ENCODE peak calls at places on chromosomes 4 and X, in seven cellular contexts. A is heart right ventricle; F is mesendoderm; B is iPS DF 6.9; R is left ventricle myocardium inferior; O is CD8-positive, alpha-beta memory T cell; P is GM06990. H is an unnamed sample.
A peak's percentile ranks its signal among the peaks of the same experiment; 100 is the strongest.

GRCh38 chr4:99815597-99816011 is 1.0 kb upstream of the DAPP1 start:
- DNase-seq in O (no peak), A (no peak), B (no peak), P (no peak), R (no peak), F (no peak), H (no peak)

GRCh38 chrX:121579016-121579760 is 531.8 kb downstream of the GLUD2 start:
- DNase-seq in B (no peak), P (no peak), F (peak; percentile 7), A (peak; percentile 13), O (no peak), R (no peak), H (no peak)

GRCh38 chr4:105619193-105619931 is 66.9 kb downstream of the ARHGEF38 start:
- DNase-seq in R (peak; percentile 68), A (peak; percentile 56), F (no peak), B (no peak), P (no peak), O (no peak), H (no peak)

GRCh38 chr4:76897522-76898384 is at the start of gene SOWAHB:
- DNase-seq in P (peak; percentile 21), R (no peak), A (no peak), O (no peak), F (peak; percentile 79), B (no peak), H (peak; percentile 92)

GRCh38 chr4:184317234-184317918 is 99.7 kb upstream of the ENPP6 start:
- DNase-seq in P (no peak), O (no peak), B (no peak), R (no peak), A (no peak), F (no peak), H (no peak)

GRCh38 chrX:3526749-3527148 is 180.3 kb upstream of the MXRA5 start:
- DNase-seq in A (no peak), P (no peak), F (no peak), B (no peak), O (no peak), R (no peak), H (no peak)

GRCh38 chr4:112978691-112979472 is 70.6 kb upstream of the ANK2 start:
- DNase-seq in F (no peak), B (no peak), R (no peak), A (no peak), O (no peak), P (no peak), H (no peak)

GRCh38 chrX:151902813-151903591 is 9.7 kb upstream of the MAGEA4 start:
- DNase-seq in A (peak; percentile 14), B (no peak), P (no peak), R (peak; percentile 26), O (no peak), F (peak; percentile 1), H (no peak)

GRCh38 chrX:139930923-139931645 is 1.8 kb downstream of the ATP11C start:
- DNase-seq in B (no peak), A (no peak), P (peak; percentile 54), F (peak; percentile 36), O (peak; percentile 2), R (peak; percentile 12), H (peak; percentile 60)

GRCh38 chr4:113574636-113575103 is 186.9 kb downstream of the CAMK2D start:
- DNase-seq in F (no peak), P (no peak), O (no peak), R (no peak), A (no peak), B (no peak), H (no peak)

GRCh38 chrX:147914609-147915008 is 2.9 kb downstream of the FMR1 start:
- DNase-seq in B (no peak), A (no peak), F (no peak), O (no peak), P (no peak), R (no peak), H (no peak)
- H3K4me3 ChIP-seq in B (no peak overlapping the region), A (no peak overlapping the region), F (no peak overlapping the region), O (no peak overlapping the region), P (no peak overlapping the region), R (no peak overlapping the region), H (no peak overlapping the region)

GRCh38 chr4:148445071-148445902 is 3.1 kb upstream of the NR3C2 start:
- DNase-seq in O (peak; percentile 61), R (peak; percentile 69), A (peak; percentile 72), B (no peak), F (peak; percentile 44), P (peak; percentile 41), H (peak; percentile 85)
- H3K27me3 ChIP-seq in O (no peaks in the 10 kb centered on the region), R (no peaks in the 10 kb centered on the region), A (no peaks in the 10 kb centered on the region), B (peaks cover 6% of the 10 kb centered on the region), F (peaks cover 10% of the 10 kb centered on the region), P (no peaks in the 10 kb centered on the region), H (peaks cover 58% of the 10 kb centered on the region)

DNA sequence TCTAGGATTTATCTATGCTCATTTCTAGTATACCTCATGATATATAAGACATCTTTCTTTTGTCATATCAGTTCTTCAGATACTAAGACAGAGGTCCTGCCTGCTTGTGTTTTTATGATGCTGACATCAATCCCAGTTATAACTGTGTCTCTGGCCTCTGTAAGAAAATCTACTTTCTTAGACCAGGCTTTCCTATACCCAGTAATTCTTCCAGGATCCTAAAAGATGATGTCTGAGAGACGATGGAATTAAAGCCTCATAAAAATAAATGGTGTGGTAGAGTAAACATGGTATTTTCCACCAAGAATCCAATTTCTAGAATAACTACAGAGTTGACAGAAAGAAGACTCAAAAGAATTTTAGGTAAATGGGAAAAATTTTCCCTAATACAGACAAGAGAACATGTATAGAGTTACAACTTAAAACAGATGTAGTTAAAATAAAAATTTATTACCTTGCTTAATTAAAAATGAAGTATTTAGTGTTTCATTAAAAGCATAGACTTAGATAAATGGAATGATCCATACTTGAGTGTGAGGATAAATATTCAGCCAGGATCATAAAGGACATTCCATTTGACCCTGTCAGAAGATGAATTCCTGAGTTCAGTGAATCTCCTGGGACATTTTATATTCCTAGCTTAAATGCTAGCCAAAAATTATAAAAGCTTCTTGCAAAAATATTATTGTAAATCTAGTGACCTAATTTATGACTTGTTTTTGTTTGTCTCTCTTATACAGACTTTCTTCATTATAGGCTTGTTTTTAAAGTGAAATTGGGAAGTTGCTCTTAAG is 137.4 kb downstream of the PDLIM5 start:
- DNase-seq in B (no peak), P (no peak), F (no peak), R (no peak), A (no peak), O (no peak), H (no peak)
- H3K4me3 ChIP-seq in B (no peak overlapping the region), P (no peak overlapping the region), F (no peak overlapping the region), R (no peak overlapping the region), A (no peak overlapping the region), O (no peak overlapping the region), H (no peak overlapping the region)

GRCh38 chr4:173528378-173529321 is 1.4 kb downstream of the HAND2 start:
- DNase-seq in B (no peak), F (peak; percentile 57), A (no peak), O (no peak), R (peak; percentile 36), P (no peak), H (peak; percentile 71)
- H3K27me3 ChIP-seq in B (peaks cover 93% of the 10 kb centered on the region), F (peaks cover 84% of the 10 kb centered on the region), A (peaks cover 57% of the 10 kb centered on the region), O (peaks cover 68% of the 10 kb centered on the region), R (peaks cover 88% of the 10 kb centered on the region), P (peaks cover 1% of the 10 kb centered on the region), H (peaks cover 98% of the 10 kb centered on the region)

GRCh38 chrX:18652636-18653035 is 19.3 kb downstream of the RS1 start:
- DNase-seq in P (no peak), O (no peak), R (no peak), F (no peak), A (no peak), B (no peak), H (no peak)

GRCh38 chrX:18650662-18651061 is 21.2 kb downstream of the RS1 start:
- DNase-seq in F (no peak), B (no peak), A (no peak), R (no peak), P (no peak), O (no peak), H (no peak)

GRCh38 chrX:18643853-18644252 is 28.1 kb downstream of the RS1 start:
- DNase-seq in P (no peak), F (no peak), B (no peak), A (no peak), R (no peak), O (no peak), H (no peak)

GRCh38 chrX:18654873-18655836 is 16.8 kb downstream of the RS1 start:
- DNase-seq in A (no peak), R (no peak), P (no peak), B (no peak), F (no peak), O (no peak), H (no peak)

GRCh38 chrX:18649498-18649951 is 22.4 kb downstream of the RS1 start:
- DNase-seq in R (no peak), F (peak; percentile 32), B (no peak), O (no peak), A (no peak), P (no peak), H (peak; percentile 59)
- H3K4me3 ChIP-seq in R (no peak overlapping the region), F (no peak overlapping the region), B (no peak overlapping the region), O (no peak overlapping the region), A (no peak overlapping the region), P (no peak overlapping the region), H (no peak overlapping the region)

GRCh38 chrX:15349046-15349445 is 13.7 kb upstream of the PIGA start:
- DNase-seq in B (no peak), R (no peak), F (peak; percentile 75), P (peak; percentile 3), O (no peak), A (peak; percentile 32), H (peak; percentile 54)
- H3K27me3 ChIP-seq in B (no peaks in the 10 kb centered on the region), R (no peaks in the 10 kb centered on the region), F (no peaks in the 10 kb centered on the region), P (no peaks in the 10 kb centered on the region), O (no peaks in the 10 kb centered on the region), A (no peaks in the 10 kb centered on the region), H (peaks cover 2% of the 10 kb centered on the region)